ENCODE peak calls at places on chromosomes 1 and 21, in four cellular contexts. D, N, R and I are unnamed samples.

GRCh38 chr1:219066631-219067349 is 106.9 kb upstream of the LYPLAL1 start:
- DNase-seq in D (peak), N (no peak), R (no peak), I (peak)

GRCh38 chr1:79797487-79797886 is 791.0 kb upstream of the ADGRL4 start:
- DNase-seq in D (no peak), N (no peak), R (no peak), I (no peak)

GRCh38 chr1:191519519-191519918 is 638.7 kb upstream of the RGS18 start:
- DNase-seq in D (no peak), N (no peak), R (no peak), I (no peak)

GRCh38 chr1:231408528-231409094 is 13.5 kb downstream of the EGLN1 start:
- DNase-seq in D (no peak), N (no peak), R (no peak), I (no peak)

GRCh38 chr1:93814059-93814794 is 64.8 kb downstream of the DNTTIP2 start:
- DNase-seq in D (peak), N (peak), R (peak), I (peak)

GRCh38 chr1:210377934-210378333 is 49.2 kb downstream of the HHAT start:
- DNase-seq in D (peak), N (no peak), R (no peak), I (no peak)

GRCh38 chr1:228134591-228134990 is 5.5 kb upstream of the GUK1 start:
- DNase-seq in D (no peak), N (no peak), R (no peak), I (no peak)

GRCh38 chr1:56411484-56412180 is 167.7 kb downstream of the PLPP3 start:
- DNase-seq in D (no peak), N (no peak), R (no peak), I (no peak)

GRCh38 chr1:39173119-39173994 is 31.1 kb upstream of the MACF1 start:
- DNase-seq in D (no peak), N (no peak), R (no peak), I (no peak)
- H3K27ac ChIP-seq in D (peak), N (peak), R (no peak), I (peak)

DNA sequence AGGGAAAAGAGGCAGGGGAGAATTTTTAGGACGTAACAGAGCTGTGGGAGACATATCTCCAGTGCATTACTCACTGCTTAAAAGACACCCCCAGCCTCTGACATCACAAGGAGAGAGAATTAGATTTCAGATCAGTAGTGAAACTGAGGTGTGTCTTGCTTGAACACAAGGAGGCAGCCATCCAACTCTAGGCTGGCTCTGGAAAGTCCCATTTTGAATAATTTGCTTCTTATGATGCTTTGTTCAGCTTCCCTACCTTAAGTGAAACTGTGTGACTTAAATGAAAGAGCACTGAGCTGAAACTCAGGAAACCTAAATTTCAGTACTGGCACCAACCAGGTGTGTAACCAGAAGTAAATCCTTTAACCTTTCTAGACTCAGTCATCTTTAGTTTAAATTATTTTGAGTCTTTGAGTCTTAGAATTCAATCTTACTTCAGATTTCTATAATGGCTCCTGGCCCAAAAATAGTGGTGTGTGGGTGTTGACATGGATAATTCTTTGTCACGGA is 251.6 kb upstream of the SGIP1 start:
- DNase-seq in D (peak), N (no peak), R (peak), I (peak)
- TF ChIP-seq ELK1 in D (no peak), N (no peak), R (no peak), I (no peak)

GRCh38 chr21:38167345-38167744 is 89.4 kb upstream of the KCNJ15 start:
- DNase-seq in D (no peak), N (no peak), R (no peak), I (no peak)

GRCh38 chr21:38166214-38166547 is 90.6 kb upstream of the KCNJ15 start:
- DNase-seq in D (no peak), N (no peak), R (no peak), I (no peak)

GRCh38 chr21:38170705-38171682 is 85.8 kb upstream of the KCNJ15 start:
- DNase-seq in D (peak), N (no peak), R (no peak), I (no peak)

GRCh38 chr21:38171723-38172344 is 85.0 kb upstream of the KCNJ15 start:
- DNase-seq in D (peak), N (no peak), R (no peak), I (no peak)

GRCh38 chr21:38170283-38170682 is 86.5 kb upstream of the KCNJ15 start:
- DNase-seq in D (peak), N (no peak), R (no peak), I (no peak)
- TF ChIP-seq SMC3 in D (peak), N (peak), R (peak), I (peak)

DNA sequence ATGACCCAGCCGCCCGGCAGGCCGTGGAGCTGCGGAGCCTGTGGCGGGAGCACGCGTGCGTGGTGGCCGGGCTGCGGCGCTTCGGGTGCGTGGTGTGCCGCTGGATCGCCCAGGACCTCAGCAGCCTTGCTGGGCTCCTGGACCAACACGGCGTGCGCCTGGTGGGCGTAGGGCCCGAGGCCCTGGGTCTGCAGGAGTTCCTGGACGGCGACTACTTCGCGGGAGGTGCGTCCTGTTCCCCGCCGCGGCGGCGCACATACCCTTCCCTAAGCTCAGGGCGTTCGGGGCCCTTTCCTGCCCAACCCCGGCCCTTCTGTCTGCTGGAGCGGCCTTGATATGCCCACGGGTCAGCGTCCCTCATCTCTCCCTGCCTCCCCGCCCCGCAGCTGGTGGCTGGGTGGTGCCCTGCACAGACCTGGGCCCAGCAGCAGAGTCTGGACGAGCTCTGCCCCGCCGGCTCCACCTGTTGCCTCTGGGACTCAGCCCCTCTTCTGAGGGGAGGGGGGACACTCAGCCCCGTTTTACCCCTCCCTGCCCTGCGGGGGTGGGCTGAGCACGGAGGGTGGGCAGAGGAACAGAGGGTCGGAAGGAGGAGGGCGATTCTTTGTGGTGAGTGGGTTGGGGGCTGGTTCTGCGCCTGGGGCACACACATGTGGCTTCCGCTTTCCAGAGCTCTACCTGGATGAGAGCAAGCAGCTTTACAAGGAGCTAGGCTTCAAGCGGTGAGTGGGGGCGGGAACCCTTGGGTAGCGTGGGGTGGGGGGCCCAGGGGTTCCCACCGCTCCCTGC is 688 bp downstream of the PRXL2B start:
- DNase-seq in D (peak), N (no peak), R (no peak), I (peak)
- H3K27ac ChIP-seq in D (peak), N (no peak), R (no peak), I (peak)

GRCh38 chr1:234770031-234770795 is 160.2 kb upstream of the IRF2BP2 start:
- DNase-seq in D (no peak), N (no peak), R (no peak), I (no peak)
- TF ChIP-seq ELK1 in D (no peak), N (no peak), R (no peak), I (no peak)

DNA sequence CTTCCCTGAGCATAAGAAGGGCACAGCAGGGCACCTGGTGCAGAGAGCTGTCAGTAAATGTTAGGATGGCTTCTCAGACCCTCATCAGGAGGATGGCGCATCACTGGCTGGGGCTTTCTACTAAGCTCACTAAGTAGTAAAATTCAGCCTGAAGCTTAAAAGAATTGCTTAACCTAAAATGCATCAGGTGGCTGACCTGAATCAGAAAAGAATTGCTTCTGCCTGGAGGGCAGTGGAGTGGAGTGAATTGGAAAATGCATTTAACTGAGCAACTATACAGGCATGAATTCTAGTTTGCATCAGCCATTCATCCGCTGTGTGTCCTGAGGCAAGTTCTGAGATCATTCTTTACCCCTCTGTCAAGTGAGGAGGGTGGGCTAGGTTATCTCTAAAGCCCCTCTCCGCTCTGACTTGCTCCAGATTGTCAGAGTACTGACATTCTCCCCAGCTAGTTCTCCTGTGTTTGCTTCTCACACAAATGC is 142.0 kb upstream of the CD34 start:
- DNase-seq in D (no peak), N (no peak), R (no peak), I (no peak)
- TF ChIP-seq SMC3 in D (no peak), N (no peak), R (no peak), I (no peak)